ENCODE peak calls at places on chromosome 11, in seven cellular contexts. Q is neuronal stem cell, R is H1, U is H9, S is mesendoderm, C is trophoblast cell, I is mesenchymal stem cell. T is an unnamed sample.
A peak's percentile ranks its signal among the peaks of the same experiment; 100 is the strongest.

GRCh38 chr11:17923213-17923612 is 89.6 kb downstream of the SERGEF start:
- DNase-seq in Q (no peak), R (no peak), U (no peak), S (peak; percentile 40), C (peak; percentile 33), I (no peak), T (no peak)

GRCh38 chr11:100682247-100682969 is 4.7 kb upstream of the ARHGAP42 start:
- DNase-seq in Q (no peak), R (no peak), U (no peak), S (peak; percentile 51), C (peak; percentile 10), I (peak; percentile 52), T (peak; percentile 46)

GRCh38 chr11:29321293-29322132 is 695.3 kb downstream of the KCNA4 start:
- DNase-seq in Q (no peak), R (no peak), U (no peak), S (no peak), C (no peak), I (no peak), T (peak; percentile 94)

GRCh38 chr11:79439430-79439892 is 1.4 kb downstream of the TENM4 start:
- DNase-seq in Q (no peak), R (no peak), U (no peak), S (peak; percentile 60), C (no peak), I (peak; percentile 44), T (peak; percentile 59)

GRCh38 chr11:74696932-74697687 is 34.1 kb downstream of the CHRDL2 start:
- DNase-seq in Q (no peak), R (no peak), U (peak; percentile 48), S (peak; percentile 65), C (peak; percentile 74), I (peak; percentile 92), T (peak; percentile 96)

GRCh38 chr11:114284021-114284420 is 12.2 kb upstream of the NNMT start:
- DNase-seq in Q (no peak), R (peak; percentile 26), U (no peak), S (no peak), C (no peak), I (no peak), T (no peak)

GRCh38 chr11:107957109-107957588 is 28.9 kb downstream of the RAB39A start:
- DNase-seq in Q (no peak), R (no peak), U (no peak), S (peak; percentile 19), C (peak; percentile 64), I (no peak), T (no peak)

GRCh38 chr11:75330279-75330678 is 21.2 kb downstream of the ARRB1 start:
- DNase-seq in Q (no peak), R (no peak), U (no peak), S (no peak), C (no peak), I (peak; percentile 85), T (peak; percentile 65)

GRCh38 chr11:15101072-15101701 is 13.5 kb upstream of the INSC start:
- DNase-seq in Q (peak; percentile 57), R (peak; percentile 83), U (peak; percentile 65), S (peak; percentile 70), C (peak; percentile 83), I (peak; percentile 71), T (peak; percentile 73)

GRCh38 chr11:46420513-46420912 is 28.9 kb upstream of the CHRM4 start:
- DNase-seq in Q (no peak), R (no peak), U (no peak), S (no peak), C (no peak), I (no peak), T (no peak)

GRCh38 chr11:86115542-86116385 is 46.9 kb upstream of the PICALM start:
- DNase-seq in Q (no peak), R (no peak), U (no peak), S (peak; percentile 5), C (no peak), I (no peak), T (peak; percentile 62)

GRCh38 chr11:12117200-12117995 is 7.0 kb downstream of the MICAL2 start:
- DNase-seq in Q (no peak), R (no peak), U (no peak), S (no peak), C (no peak), I (peak; percentile 84), T (peak; percentile 76)

GRCh38 chr11:29272019-29272654 is 744.7 kb downstream of the KCNA4 start:
- DNase-seq in Q (no peak), R (no peak), U (no peak), S (peak; percentile 25), C (no peak), I (peak; percentile 58), T (peak; percentile 55)

GRCh38 chr11:63872833-63873201 is 33.9 kb downstream of the MARK2 start:
- DNase-seq in Q (no peak), R (no peak), U (no peak), S (no peak), C (no peak), I (no peak), T (no peak)

GRCh38 chr11:827146-827860 is 416 bp upstream of the CRACR2B start:
- DNase-seq in Q (no peak), R (peak; percentile 91), U (peak; percentile 80), S (peak; percentile 60), C (peak; percentile 29), I (no peak), T (no peak)

GRCh38 chr11:2699185-2699530 is 636 bp downstream of the KCNQ1OT1 start:
- DNase-seq in Q (no peak), R (no peak), U (peak; percentile 28), S (peak; percentile 24), C (peak; percentile 44), I (no peak), T (peak; percentile 9)

GRCh38 chr11:95095858-95096587 is 6.4 kb downstream of the ENDOD1 start:
- DNase-seq in Q (no peak), R (no peak), U (no peak), S (no peak), C (no peak), I (peak; percentile 45), T (peak; percentile 53)

GRCh38 chr11:70078796-70079616 is 889 bp downstream of the ANO1 start:
- DNase-seq in Q (no peak), R (peak; percentile 54), U (no peak), S (no peak), C (no peak), I (no peak), T (no peak)

GRCh38 chr11:75164318-75164827 is 13.5 kb downstream of the SLCO2B1 start:
- DNase-seq in Q (no peak), R (no peak), U (no peak), S (no peak), C (no peak), I (no peak), T (no peak)

GRCh38 chr11:95134491-95134890 is 44.8 kb downstream of the ENDOD1 start:
- DNase-seq in Q (no peak), R (no peak), U (no peak), S (no peak), C (peak; percentile 94), I (peak; percentile 64), T (peak; percentile 51)

GRCh38 chr11:16989554-16989953 is 24.7 kb downstream of the PLEKHA7 start:
- DNase-seq in Q (no peak), R (no peak), U (no peak), S (no peak), C (no peak), I (no peak), T (no peak)

GRCh38 chr11:109302591-109303334 is 119.2 kb upstream of the C11orf87 start:
- DNase-seq in Q (no peak), R (no peak), U (no peak), S (peak; percentile 25), C (no peak), I (no peak), T (no peak)

GRCh38 chr11:68140496-68141246 is 19.5 kb upstream of the CHKA start:
- DNase-seq in Q (no peak), R (no peak), U (no peak), S (no peak), C (no peak), I (no peak), T (no peak)

GRCh38 chr11:85602551-85603218 is 24.5 kb downstream of the DLG2 start:
- DNase-seq in Q (no peak), R (no peak), U (no peak), S (no peak), C (no peak), I (no peak), T (peak; percentile 1)

GRCh38 chr11:36509265-36509664 is 807 bp downstream of the TRAF6 start:
- DNase-seq in Q (peak; percentile 15), R (no peak), U (no peak), S (peak; percentile 61), C (peak; percentile 90), I (peak; percentile 83), T (peak; percentile 31)

GRCh38 chr11:77467233-77467632 is 6.7 kb downstream of the PAK1 start:
- DNase-seq in Q (no peak), R (no peak), U (no peak), S (no peak), C (no peak), I (no peak), T (peak; percentile 12)

GRCh38 chr11:69636512-69636866 is 4.5 kb upstream of the CCND1 start:
- DNase-seq in Q (peak; percentile 76), R (peak; percentile 89), U (peak; percentile 79), S (peak; percentile 90), C (peak; percentile 99), I (peak; percentile 88), T (peak; percentile 90)

GRCh38 chr11:57674251-57674650 is 6.3 kb downstream of the ZDHHC5 start:
- DNase-seq in Q (no peak), R (no peak), U (no peak), S (no peak), C (no peak), I (no peak), T (no peak)

GRCh38 chr11:122354029-122354697 is 238.1 kb upstream of the BLID start:
- DNase-seq in Q (no peak), R (no peak), U (no peak), S (no peak), C (no peak), I (no peak), T (no peak)

GRCh38 chr11:133386852-133387251 is 145.4 kb downstream of the OPCML start:
- DNase-seq in Q (no peak), R (no peak), U (no peak), S (no peak), C (no peak), I (no peak), T (no peak)
- H3K23ac ChIP-seq in Q (no peak overlapping the region), R (no peak overlapping the region), U (no peak overlapping the region), S (no peak overlapping the region), C (no peak overlapping the region), I (no peak overlapping the region), T (no peak overlapping the region)

DNA sequence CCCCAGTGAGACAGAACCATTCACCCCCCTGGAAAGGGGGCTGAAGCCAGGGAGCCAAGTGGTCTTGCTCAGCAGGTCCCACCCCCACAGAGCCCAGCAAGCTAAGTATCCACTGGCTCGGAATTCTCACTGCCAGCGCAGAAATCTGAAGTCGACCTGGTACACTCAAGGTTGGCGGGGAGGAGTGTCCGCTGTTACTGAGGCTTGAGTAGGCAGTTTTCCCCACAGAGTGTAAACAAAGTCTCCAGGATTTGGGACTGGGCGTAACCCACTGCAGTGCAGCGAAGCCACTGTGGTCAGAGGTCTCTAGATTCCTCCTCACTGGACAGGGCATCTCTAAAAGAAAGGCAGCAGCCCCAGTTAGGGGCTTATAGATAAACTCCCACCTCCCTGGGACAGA is 10.0 kb downstream of the PATE1 start:
- DNase-seq in Q (no peak), R (no peak), U (no peak), S (no peak), C (no peak), I (no peak), T (no peak)
- H3K23ac ChIP-seq in Q (no peak overlapping the region), R (no peak overlapping the region), U (no peak overlapping the region), S (no peak overlapping the region), C (no peak overlapping the region), I (no peak overlapping the region), T (no peak overlapping the region)

GRCh38 chr11:44516688-44517301 is 48.7 kb upstream of the CD82 start:
- DNase-seq in Q (no peak), R (no peak), U (no peak), S (no peak), C (no peak), I (no peak), T (no peak)
- H3K23ac ChIP-seq in Q (no peak overlapping the region), R (no peak overlapping the region), U (no peak overlapping the region), S (no peak overlapping the region), C (no peak overlapping the region), I (no peak overlapping the region), T (no peak overlapping the region)

GRCh38 chr11:119873761-119874421 is 144.9 kb upstream of the NECTIN1 start:
- DNase-seq in Q (no peak), R (no peak), U (no peak), S (no peak), C (no peak), I (no peak), T (no peak)
- H3K23ac ChIP-seq in Q (no peak overlapping the region), R (no peak overlapping the region), U (no peak overlapping the region), S (peak overlapping the region; percentile 89), C (no peak overlapping the region), I (no peak overlapping the region), T (no peak overlapping the region)